ENCODE peak calls at places on chromosome 2, in seven cellular contexts. One of them, this sample, is unnamed.

GRCh38 chr2:233152541-233152940 is 92.4 kb downstream of the INPP5D start:
- DNase-seq in fibroblast of the aortic adventitia: peak; percentile 62
- DNase-seq in endodermal cell: no peak
- DNase-seq in progenitor cell of endocrine pancreas: no peak
- DNase-seq in glutamatergic neuron: no peak
- DNase-seq in osteoblast: no peak
- DNase-seq in MCF 10A: no peak
- DNase-seq in this sample: no peak

GRCh38 chr2:37448342-37449120 is 104.1 kb downstream of the QPCT start:
- DNase-seq in fibroblast of the aortic adventitia: no peak
- DNase-seq in endodermal cell: no peak
- DNase-seq in progenitor cell of endocrine pancreas: no peak
- DNase-seq in glutamatergic neuron: no peak
- DNase-seq in osteoblast: peak; percentile 58
- DNase-seq in MCF 10A: no peak
- DNase-seq in this sample: no peak

GRCh38 chr2:47313141-47313691 is 89.7 kb upstream of the MSH2 start:
- DNase-seq in fibroblast of the aortic adventitia: no peak
- DNase-seq in endodermal cell: peak; percentile 74
- DNase-seq in progenitor cell of endocrine pancreas: no peak
- DNase-seq in glutamatergic neuron: no peak
- DNase-seq in osteoblast: no peak
- DNase-seq in MCF 10A: peak; percentile 70
- DNase-seq in this sample: no peak

GRCh38 chr2:237774811-237775553 is 23.6 kb upstream of the RBM44 start:
- DNase-seq in fibroblast of the aortic adventitia: peak; percentile 56
- DNase-seq in endodermal cell: peak; percentile 90
- DNase-seq in progenitor cell of endocrine pancreas: peak; percentile 48
- DNase-seq in glutamatergic neuron: peak; percentile 57
- DNase-seq in osteoblast: peak; percentile 88
- DNase-seq in MCF 10A: peak; percentile 60
- DNase-seq in this sample: peak; percentile 65

GRCh38 chr2:76478636-76479035 is 767.9 kb upstream of the GCFC2 start:
- DNase-seq in fibroblast of the aortic adventitia: no peak
- DNase-seq in endodermal cell: no peak
- DNase-seq in progenitor cell of endocrine pancreas: no peak
- DNase-seq in glutamatergic neuron: peak; percentile 40
- DNase-seq in osteoblast: no peak
- DNase-seq in MCF 10A: no peak
- DNase-seq in this sample: no peak

GRCh38 chr2:186605041-186605440 is 15.2 kb downstream of the ITGAV start:
- DNase-seq in fibroblast of the aortic adventitia: peak; percentile 9
- DNase-seq in endodermal cell: no peak
- DNase-seq in progenitor cell of endocrine pancreas: no peak
- DNase-seq in glutamatergic neuron: no peak
- DNase-seq in osteoblast: no peak
- DNase-seq in MCF 10A: no peak
- DNase-seq in this sample: no peak

GRCh38 chr2:78992807-78993517 is 32.5 kb upstream of the REG3G start:
- DNase-seq in fibroblast of the aortic adventitia: no peak
- DNase-seq in endodermal cell: peak; percentile 89
- DNase-seq in progenitor cell of endocrine pancreas: peak; percentile 22
- DNase-seq in glutamatergic neuron: peak; percentile 25
- DNase-seq in osteoblast: no peak
- DNase-seq in MCF 10A: no peak
- DNase-seq in this sample: no peak

GRCh38 chr2:36741188-36741587 is 44.7 kb downstream of the VIT start:
- DNase-seq in fibroblast of the aortic adventitia: no peak
- DNase-seq in endodermal cell: no peak
- DNase-seq in progenitor cell of endocrine pancreas: no peak
- DNase-seq in glutamatergic neuron: no peak
- DNase-seq in osteoblast: no peak
- DNase-seq in MCF 10A: no peak
- DNase-seq in this sample: no peak

GRCh38 chr2:237727363-237727762 is 71.2 kb upstream of the RBM44 start:
- DNase-seq in fibroblast of the aortic adventitia: no peak
- DNase-seq in endodermal cell: no peak
- DNase-seq in progenitor cell of endocrine pancreas: no peak
- DNase-seq in glutamatergic neuron: no peak
- DNase-seq in osteoblast: peak; percentile 71
- DNase-seq in MCF 10A: peak; percentile 35
- DNase-seq in this sample: no peak

GRCh38 chr2:142286618-142287017 is 155.8 kb upstream of the LRP1B start:
- DNase-seq in fibroblast of the aortic adventitia: no peak
- DNase-seq in endodermal cell: peak; percentile 81
- DNase-seq in progenitor cell of endocrine pancreas: no peak
- DNase-seq in glutamatergic neuron: no peak
- DNase-seq in osteoblast: no peak
- DNase-seq in MCF 10A: peak; percentile 47
- DNase-seq in this sample: no peak

GRCh38 chr2:2107140-2107539 is 223.9 kb downstream of the MYT1L start:
- DNase-seq in fibroblast of the aortic adventitia: no peak
- DNase-seq in endodermal cell: no peak
- DNase-seq in progenitor cell of endocrine pancreas: no peak
- DNase-seq in glutamatergic neuron: no peak
- DNase-seq in osteoblast: peak; percentile 36
- DNase-seq in MCF 10A: peak; percentile 11
- DNase-seq in this sample: no peak

GRCh38 chr2:119461811-119462210 is 30.2 kb downstream of the TMEM37 start:
- DNase-seq in fibroblast of the aortic adventitia: no peak
- DNase-seq in endodermal cell: no peak
- DNase-seq in progenitor cell of endocrine pancreas: no peak
- DNase-seq in glutamatergic neuron: no peak
- DNase-seq in osteoblast: peak; percentile 15
- DNase-seq in MCF 10A: no peak
- DNase-seq in this sample: no peak

GRCh38 chr2:173288561-173288960 is 66.1 kb upstream of the CDCA7 start:
- DNase-seq in fibroblast of the aortic adventitia: peak; percentile 10
- DNase-seq in endodermal cell: no peak
- DNase-seq in progenitor cell of endocrine pancreas: no peak
- DNase-seq in glutamatergic neuron: no peak
- DNase-seq in osteoblast: peak; percentile 97
- DNase-seq in MCF 10A: peak; percentile 19
- DNase-seq in this sample: peak; percentile 30

GRCh38 chr2:101613073-101613704 is 84.3 kb upstream of the MAP4K4 start:
- DNase-seq in fibroblast of the aortic adventitia: no peak
- DNase-seq in endodermal cell: peak; percentile 65
- DNase-seq in progenitor cell of endocrine pancreas: no peak
- DNase-seq in glutamatergic neuron: peak; percentile 62
- DNase-seq in osteoblast: no peak
- DNase-seq in MCF 10A: no peak
- DNase-seq in this sample: no peak

GRCh38 chr2:41928593-41928992 is 119.2 kb upstream of the PKDCC start:
- DNase-seq in fibroblast of the aortic adventitia: peak; percentile 75
- DNase-seq in endodermal cell: no peak
- DNase-seq in progenitor cell of endocrine pancreas: no peak
- DNase-seq in glutamatergic neuron: no peak
- DNase-seq in osteoblast: peak; percentile 88
- DNase-seq in MCF 10A: peak; percentile 93
- DNase-seq in this sample: no peak

GRCh38 chr2:196681510-196681909 is 42.0 kb downstream of the CCDC150 start:
- DNase-seq in fibroblast of the aortic adventitia: no peak
- DNase-seq in endodermal cell: no peak
- DNase-seq in progenitor cell of endocrine pancreas: no peak
- DNase-seq in glutamatergic neuron: no peak
- DNase-seq in osteoblast: no peak
- DNase-seq in MCF 10A: no peak
- DNase-seq in this sample: no peak

GRCh38 chr2:12606472-12607000 is 110.2 kb upstream of the TRIB2 start:
- DNase-seq in fibroblast of the aortic adventitia: peak; percentile 81
- DNase-seq in endodermal cell: no peak
- DNase-seq in progenitor cell of endocrine pancreas: no peak
- DNase-seq in glutamatergic neuron: no peak
- DNase-seq in osteoblast: no peak
- DNase-seq in MCF 10A: no peak
- DNase-seq in this sample: no peak
- TF ChIP-seq CTCF in fibroblast of the aortic adventitia: peak; percentile 6
- TF ChIP-seq CTCF in endodermal cell: peak; percentile 52
- TF ChIP-seq CTCF in progenitor cell of endocrine pancreas: no peak
- TF ChIP-seq CTCF in glutamatergic neuron: no peak
- TF ChIP-seq CTCF in osteoblast: peak; percentile 23
- TF ChIP-seq CTCF in MCF 10A: no peak
- TF ChIP-seq CTCF in this sample: no peak

GRCh38 chr2:12717191-12717987 is 653 bp downstream of the TRIB2 start:
- DNase-seq in fibroblast of the aortic adventitia: peak; percentile 78
- DNase-seq in endodermal cell: peak; percentile 89
- DNase-seq in progenitor cell of endocrine pancreas: peak; percentile 49
- DNase-seq in glutamatergic neuron: peak; percentile 81
- DNase-seq in osteoblast: peak; percentile 90
- DNase-seq in MCF 10A: peak; percentile 78
- DNase-seq in this sample: peak; percentile 60

GRCh38 chr2:12717988-12718661 is 1.4 kb downstream of the TRIB2 start:
- DNase-seq in fibroblast of the aortic adventitia: peak; percentile 52
- DNase-seq in endodermal cell: peak; percentile 77
- DNase-seq in progenitor cell of endocrine pancreas: no peak
- DNase-seq in glutamatergic neuron: peak; percentile 55
- DNase-seq in osteoblast: no peak
- DNase-seq in MCF 10A: peak; percentile 60
- DNase-seq in this sample: peak; percentile 34

GRCh38 chr2:12715258-12715865 is 1.4 kb upstream of the TRIB2 start:
- DNase-seq in fibroblast of the aortic adventitia: no peak
- DNase-seq in endodermal cell: no peak
- DNase-seq in progenitor cell of endocrine pancreas: no peak
- DNase-seq in glutamatergic neuron: no peak
- DNase-seq in osteoblast: no peak
- DNase-seq in MCF 10A: peak; percentile 18
- DNase-seq in this sample: no peak

GRCh38 chr2:12715878-12716249 is 872 bp upstream of the TRIB2 start:
- DNase-seq in fibroblast of the aortic adventitia: peak; percentile 74
- DNase-seq in endodermal cell: peak; percentile 92
- DNase-seq in progenitor cell of endocrine pancreas: peak; percentile 70
- DNase-seq in glutamatergic neuron: peak; percentile 75
- DNase-seq in osteoblast: peak; percentile 93
- DNase-seq in MCF 10A: peak; percentile 94
- DNase-seq in this sample: peak; percentile 82

DNA sequence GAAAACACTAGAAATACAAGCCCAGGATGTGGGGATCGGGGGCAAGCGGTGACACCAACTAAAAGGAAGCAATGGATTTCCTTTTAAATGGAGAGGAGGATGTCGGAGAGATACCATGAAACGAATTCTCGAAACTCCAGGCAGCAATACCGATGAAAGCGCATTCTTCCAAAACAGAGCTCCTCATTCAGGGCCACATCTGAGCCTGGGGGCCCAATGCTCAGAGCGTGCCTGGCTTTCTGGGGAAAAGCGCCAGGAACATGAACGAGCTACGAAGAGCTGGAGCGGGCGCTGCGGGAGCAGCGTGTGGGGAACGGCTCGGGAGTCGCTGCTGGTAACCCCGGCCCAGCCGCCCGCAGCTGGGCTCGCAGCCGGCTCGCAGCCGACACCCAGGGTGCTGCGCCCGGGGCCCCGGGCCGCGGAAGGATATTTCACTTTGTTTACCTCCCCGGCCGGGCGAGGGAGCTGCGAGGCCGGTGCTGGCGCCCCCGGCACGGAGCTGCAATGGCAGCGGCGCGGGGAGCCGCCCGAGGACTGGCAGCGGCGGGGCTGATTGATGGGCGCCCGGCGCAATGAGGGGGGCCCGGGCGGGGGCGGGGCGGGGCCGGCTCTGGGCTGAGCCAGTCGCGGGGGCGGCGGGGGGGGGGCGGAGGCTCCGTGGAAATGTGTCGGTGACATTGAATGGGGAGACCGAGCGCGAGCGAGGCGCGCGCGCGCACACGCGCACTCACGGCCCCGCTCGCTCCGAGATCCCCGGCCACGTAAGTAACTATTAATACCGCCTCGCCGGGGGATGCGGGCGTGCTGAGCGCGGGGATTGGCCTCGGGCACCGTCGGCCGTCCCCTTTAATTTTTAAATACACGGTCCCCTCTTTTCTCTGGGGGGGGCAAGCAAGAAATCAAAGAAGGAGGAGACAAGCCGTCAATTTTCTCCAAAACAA is at the start of gene TRIB2:
- DNase-seq in fibroblast of the aortic adventitia: peak; percentile 83
- DNase-seq in endodermal cell: peak; percentile 92
- DNase-seq in progenitor cell of endocrine pancreas: peak; percentile 78
- DNase-seq in glutamatergic neuron: peak; percentile 90
- DNase-seq in osteoblast: peak; percentile 97
- DNase-seq in MCF 10A: peak; percentile 82
- DNase-seq in this sample: peak; percentile 87
- TF ChIP-seq CTCF in fibroblast of the aortic adventitia: no peak
- TF ChIP-seq CTCF in endodermal cell: peak; percentile 27
- TF ChIP-seq CTCF in progenitor cell of endocrine pancreas: no peak
- TF ChIP-seq CTCF in glutamatergic neuron: peak; percentile 7
- TF ChIP-seq CTCF in osteoblast: no peak
- TF ChIP-seq CTCF in MCF 10A: no peak
- TF ChIP-seq CTCF in this sample: peak; percentile 22

DNA sequence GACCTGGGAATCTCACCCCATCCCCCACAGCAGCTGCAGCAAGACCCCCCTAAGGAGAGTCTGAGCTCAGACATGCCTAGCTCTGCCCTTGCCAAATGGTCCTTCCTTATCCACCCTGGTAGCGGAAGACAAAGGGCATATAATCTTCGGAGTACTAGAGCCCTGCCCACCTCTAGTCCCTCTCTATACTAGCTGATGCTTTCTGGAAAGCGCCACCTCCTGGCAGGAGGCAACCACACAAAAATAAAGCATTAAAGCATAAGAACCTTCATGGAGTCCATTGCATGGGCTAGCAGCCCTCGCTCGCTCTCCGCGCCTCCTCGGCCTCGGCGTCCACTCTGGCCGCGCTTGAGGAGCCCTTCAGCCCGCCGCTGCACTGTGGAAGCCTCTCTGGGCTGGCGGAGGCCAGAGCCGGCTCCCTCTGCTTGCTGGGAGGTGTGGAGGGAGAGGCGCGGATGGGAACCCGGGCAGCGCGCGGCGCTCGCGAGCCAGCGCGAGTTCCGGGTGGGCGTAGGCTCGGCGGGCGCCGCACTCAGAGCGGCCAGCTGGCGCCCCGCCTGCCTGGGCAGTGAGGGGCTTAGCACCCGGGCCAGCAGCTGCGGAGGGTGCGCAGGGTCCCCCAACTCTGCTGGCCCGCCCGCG is 941.2 kb downstream of the SUCLG1 start:
- DNase-seq in fibroblast of the aortic adventitia: no peak
- DNase-seq in endodermal cell: peak; percentile 46
- DNase-seq in progenitor cell of endocrine pancreas: no peak
- DNase-seq in glutamatergic neuron: no peak
- DNase-seq in osteoblast: no peak
- DNase-seq in MCF 10A: no peak
- DNase-seq in this sample: no peak
- TF ChIP-seq CTCF in fibroblast of the aortic adventitia: no peak
- TF ChIP-seq CTCF in endodermal cell: peak; percentile 23
- TF ChIP-seq CTCF in progenitor cell of endocrine pancreas: no peak
- TF ChIP-seq CTCF in glutamatergic neuron: no peak
- TF ChIP-seq CTCF in osteoblast: no peak
- TF ChIP-seq CTCF in MCF 10A: no peak
- TF ChIP-seq CTCF in this sample: no peak

DNA sequence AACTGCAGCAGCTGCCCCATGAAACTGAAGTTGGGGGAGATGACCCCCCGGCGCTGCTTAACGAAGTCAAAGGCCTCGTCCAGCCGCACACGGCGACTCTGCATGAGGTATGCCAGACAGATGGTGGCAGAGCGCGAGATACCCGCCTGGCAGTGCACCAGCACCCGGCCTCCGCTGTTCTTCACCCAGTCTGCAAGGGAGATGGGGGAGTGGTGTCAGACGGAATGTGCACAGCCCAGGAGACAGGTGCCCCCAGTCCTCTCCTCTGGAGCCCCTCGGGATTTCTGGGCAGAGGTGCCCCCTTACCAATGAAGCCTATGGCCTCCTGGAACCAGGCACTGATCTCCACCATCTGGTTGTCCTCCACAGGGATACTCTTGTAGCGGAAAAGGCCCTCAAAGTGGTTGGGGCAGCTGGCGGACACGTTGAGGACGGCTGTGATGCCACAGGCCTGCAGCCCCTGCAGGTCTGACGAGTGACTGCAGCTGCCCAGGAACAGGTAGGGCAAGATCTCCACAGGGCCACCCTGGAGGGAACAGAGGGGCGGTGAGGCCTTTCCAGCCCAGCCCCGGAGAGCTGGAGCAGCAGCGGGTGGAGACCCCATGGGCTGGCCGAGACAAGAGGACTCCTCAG is 1.3 kb downstream of the DUSP2 start:
- DNase-seq in fibroblast of the aortic adventitia: no peak
- DNase-seq in endodermal cell: peak; percentile 89
- DNase-seq in progenitor cell of endocrine pancreas: peak; percentile 32
- DNase-seq in glutamatergic neuron: no peak
- DNase-seq in osteoblast: peak; percentile 91
- DNase-seq in MCF 10A: peak; percentile 10
- DNase-seq in this sample: peak; percentile 50
- TF ChIP-seq CTCF in fibroblast of the aortic adventitia: peak; percentile 5
- TF ChIP-seq CTCF in endodermal cell: peak; percentile 69
- TF ChIP-seq CTCF in progenitor cell of endocrine pancreas: peak; percentile 58
- TF ChIP-seq CTCF in glutamatergic neuron: peak; percentile 38
- TF ChIP-seq CTCF in osteoblast: no peak
- TF ChIP-seq CTCF in MCF 10A: no peak
- TF ChIP-seq CTCF in this sample: peak; percentile 48